ENCODE peak calls at places on chromosomes 11 and 22, in six cellular contexts. B is A549, T is GM12865, F is adipocyte, P is cardiac fibroblast, E is K562. A is an unnamed sample.
A peak's percentile ranks its signal among the peaks of the same experiment; 100 is the strongest.

GRCh38 chr11:77101043-77101537 is 1.6 kb upstream of the OMP start:
- DNase-seq in B (peak; percentile 56), T (peak; percentile 22), F (peak; percentile 37), P (peak; percentile 42), E (peak; percentile 72), A (no peak)

GRCh38 chr11:14413307-14414072 is 54.5 kb upstream of the RRAS2 start:
- DNase-seq in B (no peak), T (peak; percentile 6), F (peak; percentile 77), P (peak; percentile 82), E (peak; percentile 50), A (peak; percentile 59)

GRCh38 chr22:37633693-37634504 is 5.6 kb upstream of the SH3BP1 start:
- DNase-seq in B (no peak), T (peak; percentile 90), F (peak; percentile 83), P (peak; percentile 95), E (peak; percentile 79), A (peak; percentile 85)

GRCh38 chr11:70498171-70498571 is 99.8 kb downstream of the CTTN start:
- DNase-seq in B (no peak), T (no peak), F (no peak), P (no peak), E (no peak), A (no peak)

GRCh38 chr11:102990145-102990544 is 34.6 kb upstream of the MMP13 start:
- DNase-seq in B (no peak), T (no peak), F (peak; percentile 54), P (no peak), E (no peak), A (no peak)

GRCh38 chr11:61567286-61568061 is 13.4 kb downstream of the SYT7 start:
- DNase-seq in B (peak; percentile 92), T (peak; percentile 77), F (peak; percentile 84), P (peak; percentile 85), E (peak; percentile 95), A (peak; percentile 30)

GRCh38 chr11:62552465-62552782 is 5.8 kb upstream of the AHNAK start:
- DNase-seq in B (no peak), T (no peak), F (no peak), P (peak; percentile 60), E (no peak), A (no peak)

GRCh38 chr11:91097069-91097468 is 874.2 kb upstream of the CHORDC1 start:
- DNase-seq in B (no peak), T (no peak), F (no peak), P (no peak), E (no peak), A (no peak)

GRCh38 chr11:8013833-8014232 is 26.7 kb downstream of the EIF3F start:
- DNase-seq in B (no peak), T (no peak), F (no peak), P (no peak), E (no peak), A (no peak)

GRCh38 chr11:8709002-8709672 is 26.5 kb downstream of the RPL27A start:
- DNase-seq in B (no peak), T (no peak), F (peak; percentile 97), P (peak; percentile 97), E (no peak), A (peak; percentile 89)

GRCh38 chr11:95404370-95404769 is 173.4 kb upstream of the SESN3 start:
- DNase-seq in B (no peak), T (peak; percentile 6), F (no peak), P (no peak), E (no peak), A (no peak)

GRCh38 chr22:36776722-36777121 is 803 bp upstream of the IFT27 start:
- DNase-seq in B (no peak), T (peak; percentile 6), F (no peak), P (no peak), E (no peak), A (no peak)

GRCh38 chr11:26283852-26284421 is 48.0 kb upstream of the ANO3 start:
- DNase-seq in B (no peak), T (no peak), F (no peak), P (no peak), E (no peak), A (no peak)
- H3K4me3 ChIP-seq in B (peak overlapping the region; percentile 51), T (no peak overlapping the region), F (peak overlapping the region; percentile 82), P (peak overlapping the region; percentile 52), E (no peak overlapping the region), A (peak overlapping the region; percentile 50)

GRCh38 chr11:64643258-64643881 is 52.4 kb downstream of the SLC22A12 start:
- DNase-seq in B (no peak), T (no peak), F (peak; percentile 28), P (no peak), E (peak; percentile 74), A (no peak)
- H3K4me3 ChIP-seq in B (peak overlapping the region; percentile 38), T (no peak overlapping the region), F (no peak overlapping the region), P (no peak overlapping the region), E (no peak overlapping the region), A (no peak overlapping the region)

GRCh38 chr11:86669424-86669823 is 3.0 kb downstream of the ME3 start:
- DNase-seq in B (no peak), T (no peak), F (no peak), P (peak; percentile 15), E (no peak), A (no peak)

GRCh38 chr11:86673055-86673843 is 833 bp upstream of the ME3 start:
- DNase-seq in B (no peak), T (no peak), F (no peak), P (no peak), E (no peak), A (no peak)

GRCh38 chr11:86670179-86670578 is 2.2 kb downstream of the ME3 start:
- DNase-seq in B (no peak), T (no peak), F (peak; percentile 46), P (peak; percentile 72), E (no peak), A (no peak)

GRCh38 chr11:86672007-86672621 is at the start of gene ME3:
- DNase-seq in B (peak; percentile 60), T (peak; percentile 12), F (peak; percentile 68), P (peak; percentile 64), E (no peak), A (no peak)

DNA sequence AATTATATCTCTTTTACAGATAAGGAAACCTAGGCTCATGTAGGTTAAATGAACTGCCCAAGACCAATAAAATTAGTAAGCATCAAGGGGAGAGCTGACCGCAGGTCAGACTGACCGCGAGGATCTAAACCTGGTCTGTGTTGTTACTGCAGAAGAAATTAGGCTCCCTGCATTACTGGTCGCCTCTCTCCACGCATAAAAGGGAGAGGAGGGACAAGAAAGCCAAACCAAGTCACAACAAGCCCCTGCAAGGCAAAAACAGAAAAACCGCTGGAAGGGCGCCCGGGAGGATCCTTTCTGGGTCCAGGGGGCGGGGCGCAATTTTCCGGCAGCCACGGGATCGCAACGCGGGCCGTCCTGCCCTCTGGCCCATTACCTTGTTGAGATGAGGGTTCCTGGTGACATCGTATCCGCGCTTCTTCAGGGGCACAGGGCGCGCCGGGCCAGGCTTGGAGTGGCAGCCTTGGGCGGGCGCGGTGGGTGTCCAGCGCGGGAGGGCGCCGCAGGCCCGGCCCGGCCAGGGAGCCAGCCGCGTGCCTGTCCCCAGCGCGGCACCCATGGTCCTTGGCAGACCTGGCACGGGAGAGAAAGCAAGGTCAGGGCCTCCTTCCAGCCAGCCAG is 920 bp downstream of the ME3 start:
- DNase-seq in B (peak; percentile 44), T (no peak), F (peak; percentile 58), P (peak; percentile 64), E (no peak), A (no peak)
- H3K4me3 ChIP-seq in B (peak overlapping the region; percentile 61), T (peak overlapping the region; percentile 54), F (peak overlapping the region; percentile 90), P (peak overlapping the region; percentile 70), E (no peak overlapping the region), A (peak overlapping the region; percentile 67)

GRCh38 chr11:1854949-1855885 is 2.3 kb downstream of the LSP1 start:
- DNase-seq in B (no peak), T (peak; percentile 91), F (no peak), P (no peak), E (no peak), A (no peak)

GRCh38 chr11:1854132-1854948 is 1.5 kb downstream of the LSP1 start:
- DNase-seq in B (no peak), T (peak; percentile 84), F (no peak), P (no peak), E (no peak), A (no peak)

GRCh38 chr11:1852885-1853284 is at the start of gene LSP1:
- DNase-seq in B (no peak), T (peak; percentile 98), F (no peak), P (no peak), E (no peak), A (no peak)

GRCh38 chr11:1852271-1852877 is 510 bp upstream of the LSP1 start:
- DNase-seq in B (no peak), T (no peak), F (no peak), P (no peak), E (no peak), A (no peak)

DNA sequence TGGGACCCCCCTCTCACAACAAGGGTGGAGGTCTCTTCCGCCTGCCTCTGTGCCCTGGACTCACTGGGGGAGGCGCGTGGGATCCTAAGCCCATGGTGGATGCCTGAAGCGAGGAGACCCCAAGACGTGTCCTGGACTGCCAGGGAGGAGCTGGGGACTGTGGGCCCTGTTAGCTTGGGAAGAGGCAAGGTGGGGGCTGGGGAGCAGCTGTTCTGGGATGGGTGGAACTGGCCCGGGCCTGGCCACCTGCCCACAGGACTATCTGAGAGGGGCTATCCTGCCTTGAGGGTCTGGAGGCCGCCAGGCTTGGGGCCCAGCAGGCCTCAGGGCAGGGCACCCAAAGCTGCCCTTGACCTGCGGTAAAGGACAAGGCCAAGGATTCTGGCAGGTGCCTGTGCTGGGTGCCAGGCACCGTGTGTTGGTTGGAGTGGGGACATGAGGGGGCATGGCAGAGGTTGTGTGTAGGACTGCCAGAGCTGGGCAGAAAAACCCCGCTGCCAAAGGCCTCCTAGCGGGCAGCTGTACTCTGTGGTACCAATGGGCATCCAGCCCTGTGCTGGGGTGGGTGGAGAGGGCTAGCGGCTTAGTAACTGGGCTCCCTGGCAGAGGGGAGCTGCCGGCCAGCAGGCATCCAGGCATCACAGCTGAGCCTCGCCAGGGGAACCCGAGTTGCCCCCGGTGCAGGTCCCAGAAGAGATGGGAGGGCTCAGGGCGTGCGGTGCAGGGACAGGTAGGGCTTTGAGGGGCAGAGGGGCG is 670 bp downstream of the LSP1 start:
- DNase-seq in B (no peak), T (peak; percentile 29), F (no peak), P (no peak), E (no peak), A (no peak)
- H3K4me3 ChIP-seq in B (no peak overlapping the region), T (peak overlapping the region; percentile 80), F (no peak overlapping the region), P (no peak overlapping the region), E (no peak overlapping the region), A (no peak overlapping the region)